ENCODE peak calls at places on chromosomes 16 and 17, in five cellular contexts. Y is colonic mucosa, R is heart right ventricle, N is HAP-1, W is upper lobe of right lung. D is an unnamed sample. For H3K4me1, the result is how much of the 10 kb centered on the place peaks cover.

GRCh38 chr16:49078104-49078503 is 203.5 kb downstream of the CBLN1 start:
- DNase-seq in Y (no peak), R (no peak), N (no peak), W (no peak), D (no peak)

GRCh38 chr17:7912927-7913524 is 3.1 kb downstream of the RNF227 start:
- DNase-seq in Y (peak), R (peak), N (peak), W (no peak), D (peak)

GRCh38 chr17:55635253-55635766 is 87.4 kb downstream of the TMEM100 start:
- DNase-seq in Y (no peak), R (peak), N (no peak), W (no peak), D (no peak)

GRCh38 chr16:31386157-31386984 is 6.8 kb upstream of the ITGAD start:
- DNase-seq in Y (no peak), R (no peak), N (no peak), W (no peak), D (peak)

GRCh38 chr17:57461082-57461481 is 204.8 kb downstream of the MSI2 start:
- DNase-seq in Y (no peak), R (no peak), N (no peak), W (no peak), D (no peak)

GRCh38 chr16:87132361-87133014 is 184.7 kb downstream of the C16orf95 start:
- DNase-seq in Y (no peak), R (no peak), N (no peak), W (peak), D (peak)

GRCh38 chr16:75402821-75403475 is 30.4 kb downstream of the CFDP1 start:
- DNase-seq in Y (no peak), R (no peak), N (no peak), W (no peak), D (no peak)

GRCh38 chr16:58843675-58844074 is 109.6 kb upstream of the GOT2 start:
- DNase-seq in Y (no peak), R (no peak), N (no peak), W (no peak), D (no peak)

GRCh38 chr16:19809121-19809635 is 75.5 kb downstream of the GPRC5B start:
- DNase-seq in Y (no peak), R (no peak), N (no peak), W (no peak), D (no peak)

GRCh38 chr17:29257756-29258155 is 11.1 kb downstream of the CRYBA1 start:
- DNase-seq in Y (no peak), R (no peak), N (no peak), W (no peak), D (no peak)

GRCh38 chr16:28846933-28847273 is 755 bp upstream of the TUFM start:
- DNase-seq in Y (no peak), R (no peak), N (peak), W (no peak), D (no peak)

GRCh38 chr17:12719948-12720347 is 54.3 kb downstream of the MYOCD start:
- DNase-seq in Y (no peak), R (no peak), N (peak), W (no peak), D (no peak)

GRCh38 chr16:64391009-64391663 is 730.7 kb downstream of the CDH11 start:
- DNase-seq in Y (no peak), R (no peak), N (no peak), W (no peak), D (no peak)

GRCh38 chr16:71542377-71542776 is 16.2 kb downstream of the CHST4 start:
- DNase-seq in Y (peak), R (peak), N (peak), W (peak), D (peak)

GRCh38 chr17:70539172-70539924 is 370.0 kb downstream of the KCNJ2 start:
- DNase-seq in Y (no peak), R (no peak), N (no peak), W (no peak), D (no peak)

GRCh38 chr16:21116148-21116693 is 34.4 kb downstream of the DNAH3 start:
- DNase-seq in Y (no peak), R (no peak), N (peak), W (no peak), D (no peak)

GRCh38 chr16:47392114-47392513 is 68.7 kb downstream of the ITFG1 start:
- DNase-seq in Y (no peak), R (no peak), N (no peak), W (no peak), D (no peak)

GRCh38 chr16:89921699-89922476 is 1.3 kb upstream of the TUBB3 start:
- DNase-seq in Y (peak), R (peak), N (peak), W (peak), D (peak)

GRCh38 chr16:11949527-11949926 is 7.7 kb upstream of the NPIPB2 start:
- DNase-seq in Y (no peak), R (peak), N (peak), W (peak), D (peak)

GRCh38 chr17:7650509-7651096 is at the start of gene ATP1B2:
- DNase-seq in Y (peak), R (peak), N (peak), W (peak), D (peak)

GRCh38 chr16:47578573-47578972 is 117.4 kb downstream of the PHKB start:
- DNase-seq in Y (no peak), R (no peak), N (no peak), W (no peak), D (no peak)

GRCh38 chr17:64229815-64230550 is 33.1 kb downstream of the TEX2 start:
- DNase-seq in Y (no peak), R (no peak), N (no peak), W (no peak), D (no peak)

GRCh38 chr17:17928422-17929386 is 43.5 kb downstream of the TOM1L2 start:
- DNase-seq in Y (no peak), R (no peak), N (peak), W (no peak), D (peak)

GRCh38 chr17:55268649-55269480 is 4.1 kb downstream of the HLF start:
- DNase-seq in Y (no peak), R (no peak), N (no peak), W (no peak), D (no peak)

DNA sequence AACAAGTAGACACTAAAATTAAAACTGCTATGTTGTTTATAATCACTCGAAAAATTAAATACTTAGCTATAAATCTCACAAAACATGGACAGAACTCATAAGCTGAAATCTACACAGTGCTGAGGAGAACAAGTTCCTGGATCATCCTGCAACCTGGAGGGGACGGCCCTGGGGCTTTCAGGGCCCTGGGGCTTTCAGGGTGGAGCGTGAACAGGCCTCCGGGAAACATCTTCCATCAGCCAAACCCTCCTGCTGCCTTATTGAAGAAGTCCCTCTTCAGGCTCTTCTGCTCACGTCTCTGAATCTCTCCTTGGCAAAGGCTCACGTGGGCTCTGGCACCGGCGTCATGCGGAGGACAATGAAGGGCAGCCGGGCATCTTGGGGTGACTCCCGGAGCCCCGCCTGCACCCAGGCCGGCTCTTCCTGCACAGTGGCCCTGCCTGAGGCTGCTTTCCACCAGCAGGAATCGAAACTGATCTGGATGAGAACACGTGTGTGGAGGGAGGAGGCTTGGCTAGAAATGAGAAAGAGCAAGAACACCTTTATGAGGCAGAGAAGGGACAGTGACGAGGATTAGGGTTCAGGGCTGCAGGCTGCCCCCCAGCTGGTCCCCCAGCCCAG is 127.3 kb downstream of the CDRT15L2 start:
- DNase-seq in Y (no peak), R (no peak), N (no peak), W (no peak), D (no peak)
- H3K4me3 ChIP-seq in Y (no peak), R (no peak), N (no peak), W (no peak), D (no peak)

GRCh38 chr16:79592150-79592549 is 8.4 kb downstream of the MAF start:
- DNase-seq in Y (no peak), R (no peak), N (no peak), W (no peak), D (no peak)
- H3K4me1 ChIP-seq in Y (under half), R (under half), N (under half), W (under half), D (under half)

GRCh38 chr17:1676401-1676800 is 8.3 kb downstream of the PRPF8 start:
- DNase-seq in Y (no peak), R (no peak), N (no peak), W (no peak), D (no peak)
- H3K4me3 ChIP-seq in Y (no peak), R (no peak), N (no peak), W (no peak), D (no peak)

DNA sequence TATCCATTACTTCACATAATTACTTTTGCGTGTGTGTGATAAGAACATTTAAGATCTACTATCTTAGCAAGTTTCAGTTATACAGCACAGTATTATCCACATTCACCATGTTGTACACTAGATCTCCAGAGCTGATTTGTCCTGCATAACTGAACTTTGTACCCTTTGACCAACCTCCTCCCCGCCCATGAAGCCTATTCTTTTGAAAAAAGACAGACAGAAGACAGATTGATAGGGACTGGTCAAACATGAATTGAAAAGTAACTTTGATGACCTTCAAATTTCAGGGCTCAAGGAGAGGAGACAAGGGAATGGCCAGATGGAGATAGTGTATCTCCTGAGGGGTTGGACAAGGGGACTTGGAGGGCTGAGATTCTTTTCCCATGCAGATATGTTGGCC is 96.3 kb downstream of the CMC2 start:
- DNase-seq in Y (no peak), R (no peak), N (no peak), W (no peak), D (no peak)
- H3K4me1 ChIP-seq in Y (under half), R (under half), N (under half), W (under half), D (under half)

GRCh38 chr17:81272616-81273015 is 22.5 kb downstream of the SLC38A10 start:
- DNase-seq in Y (no peak), R (no peak), N (no peak), W (peak), D (no peak)
- H3K4me3 ChIP-seq in Y (no peak), R (no peak), N (no peak), W (no peak), D (no peak)

DNA sequence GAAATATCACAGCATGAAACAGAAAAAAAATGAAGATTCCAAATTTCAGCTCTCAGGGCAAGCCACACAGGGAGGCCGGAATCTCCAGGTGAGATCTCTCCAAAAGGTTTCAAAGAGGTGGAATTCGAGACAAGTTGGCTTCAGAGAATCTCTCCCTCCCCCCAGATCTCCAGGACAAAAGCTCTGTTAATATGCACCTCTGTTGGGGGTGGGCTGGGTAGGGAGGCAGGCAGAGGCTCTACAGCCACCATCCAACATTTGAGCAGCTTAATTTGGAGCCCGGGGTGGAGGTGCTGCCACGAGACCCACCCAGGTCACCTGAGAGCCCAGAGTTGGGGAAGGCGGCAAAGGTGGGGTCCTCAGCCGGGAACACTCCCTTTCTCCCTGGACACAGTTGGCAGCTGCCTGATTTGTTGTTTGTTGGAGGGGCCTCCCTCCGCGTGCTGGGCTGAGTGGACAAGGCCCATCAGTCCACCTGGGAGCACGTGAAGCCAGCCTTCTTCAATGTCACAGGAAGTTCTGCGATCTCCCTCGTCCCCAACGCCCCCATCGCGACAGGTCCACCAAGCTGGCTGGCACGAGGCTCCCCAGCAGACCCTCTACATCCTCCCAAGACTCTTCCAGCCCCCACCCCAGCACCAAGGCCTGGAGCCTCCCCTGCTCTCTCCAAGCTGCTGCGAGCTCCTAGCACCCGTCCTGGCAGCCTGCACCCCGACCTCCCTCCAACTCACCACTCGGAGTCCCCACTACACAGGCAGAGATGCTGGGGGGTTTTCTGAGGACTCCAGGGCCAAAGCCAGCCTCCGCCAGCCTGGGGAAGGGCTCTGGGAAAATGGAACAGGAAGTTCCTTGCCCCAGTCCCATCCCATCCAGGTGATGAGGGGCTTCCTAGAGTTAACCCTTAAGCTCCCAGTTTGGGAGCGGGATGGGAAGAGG is at the start of gene ZSCAN10:
- DNase-seq in Y (no peak), R (no peak), N (no peak), W (no peak), D (no peak)
- H3K4me1 ChIP-seq in Y (under half), R (under half), N (under half), W (under half), D (under half)

DNA sequence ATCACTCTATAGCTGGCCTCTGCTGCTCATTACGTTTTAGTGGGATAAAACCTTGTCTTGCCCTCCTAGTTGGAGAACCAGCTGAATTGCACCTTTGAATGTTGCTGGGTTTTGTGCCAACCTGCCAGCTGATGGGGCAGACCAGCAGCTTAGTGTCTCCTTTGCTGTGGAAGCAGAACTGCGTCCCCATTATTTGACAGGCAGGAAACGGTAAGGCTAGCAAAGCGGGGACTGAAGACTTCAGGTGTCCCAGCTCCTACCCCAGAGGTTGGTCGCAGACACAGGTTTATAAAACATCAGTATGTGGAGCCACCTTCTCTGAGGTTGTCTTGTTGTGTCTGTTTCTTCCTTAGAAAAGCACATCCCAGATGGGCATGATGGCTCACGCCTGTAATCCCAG is 158.1 kb downstream of the PRKCA start:
- DNase-seq in Y (no peak), R (no peak), N (no peak), W (no peak), D (no peak)
- H3K4me3 ChIP-seq in Y (no peak), R (no peak), N (no peak), W (no peak), D (no peak)

GRCh38 chr17:41258406-41258805 is 3.2 kb downstream of the KRTAP9-9 start:
- DNase-seq in Y (no peak), R (no peak), N (no peak), W (no peak), D (no peak)

GRCh38 chr17:41265078-41265477 is at the start of gene KRTAP9-6:
- DNase-seq in Y (no peak), R (no peak), N (no peak), W (no peak), D (no peak)

GRCh38 chr17:41264599-41264998 is 579 bp upstream of the KRTAP9-6 start:
- DNase-seq in Y (no peak), R (no peak), N (no peak), W (no peak), D (no peak)

GRCh38 chr17:41267711-41268110 is 2.5 kb downstream of the KRTAP9-6 start:
- DNase-seq in Y (no peak), R (no peak), N (no peak), W (no peak), D (no peak)

DNA sequence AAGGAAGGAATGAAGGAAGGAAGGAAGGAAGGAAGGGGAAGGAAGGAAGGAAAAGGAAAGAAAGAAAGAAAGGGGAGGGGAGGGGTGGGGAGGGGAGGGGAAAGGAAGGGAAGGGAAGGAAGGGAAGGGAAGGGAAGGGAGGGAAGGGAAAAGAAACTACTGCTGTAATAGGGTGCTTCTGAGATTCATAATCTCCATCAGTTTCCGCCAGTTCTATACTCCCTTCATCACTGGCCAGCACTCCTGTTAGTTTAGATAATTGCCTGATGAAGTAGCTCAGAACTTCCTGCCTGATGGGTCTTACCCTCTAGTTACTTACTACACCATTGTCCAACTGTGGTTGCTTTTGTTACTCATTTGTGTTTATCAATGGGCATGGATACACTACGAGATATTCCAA is 2.0 kb upstream of the KRTAP9-6 start:
- DNase-seq in Y (no peak), R (no peak), N (no peak), W (no peak), D (no peak)
- H3K4me1 ChIP-seq in Y (under half), R (under half), N (under half), W (under half), D (under half)

GRCh38 chr17:76419576-76420245 is 33.2 kb downstream of the UBE2O start:
- DNase-seq in Y (no peak), R (no peak), N (no peak), W (no peak), D (no peak)
- H3K4me3 ChIP-seq in Y (no peak), R (no peak), N (no peak), W (no peak), D (no peak)

DNA sequence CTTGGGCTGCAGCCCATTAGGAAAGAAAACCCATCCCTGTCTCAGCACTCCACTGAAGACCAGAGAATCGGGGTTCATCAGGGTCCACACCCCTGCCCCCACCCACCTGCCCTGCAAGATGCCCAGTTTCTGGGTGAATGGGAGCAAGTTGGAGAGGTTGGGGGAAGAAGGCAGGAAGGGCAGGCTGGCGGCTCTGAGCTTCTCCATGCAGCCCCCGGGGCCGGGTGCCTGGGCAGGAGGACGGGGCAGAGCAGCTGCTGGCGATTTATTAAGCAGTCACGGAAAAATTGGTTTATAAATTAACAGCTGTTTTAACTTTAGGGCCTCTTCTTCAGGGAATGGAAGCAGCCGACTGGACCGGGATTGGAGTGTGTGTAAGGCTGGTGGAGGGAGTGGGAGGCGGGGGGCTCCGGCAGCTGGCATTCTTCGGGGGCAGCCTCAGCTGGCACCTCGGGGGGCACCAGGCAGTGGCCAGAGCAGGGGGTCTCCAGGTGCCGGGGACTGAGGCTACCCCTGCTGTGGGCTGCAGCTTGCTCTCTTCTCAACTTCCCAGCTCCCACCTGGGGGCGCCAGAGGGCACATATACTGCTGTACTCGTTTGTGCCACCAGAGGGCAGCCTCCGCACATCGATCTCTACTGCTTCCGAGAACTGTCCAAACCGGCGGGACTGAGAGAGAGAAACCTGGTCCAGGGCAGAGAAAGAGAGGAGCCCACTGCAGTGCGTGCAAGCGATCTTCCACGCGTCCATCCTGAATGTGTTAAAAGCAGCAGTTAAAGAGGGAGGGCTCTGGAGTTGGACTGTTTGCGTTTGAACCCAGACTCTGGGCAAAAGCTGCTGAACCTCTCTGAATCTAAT is 5.0 kb upstream of the PPP1R1B start:
- DNase-seq in Y (peak), R (peak), N (peak), W (peak), D (peak)
- H3K4me1 ChIP-seq in Y (under half), R (under half), N (under half), W (under half), D (under half)

D was measured in Caco-2.